ENCODE peak calls at places on chromosome 18, in nine cellular contexts. One of them, this sample, is unnamed.
A peak's percentile ranks its signal among the peaks of the same experiment; 100 is the strongest.

GRCh38 chr18:69365658-69366057 is 35.0 kb upstream of the DOK6 start:
- DNase-seq in CD8-positive, alpha-beta T cell: no peak
- DNase-seq in tibial nerve: no peak
- DNase-seq in adrenal gland: no peak
- DNase-seq in astrocyte: no peak
- DNase-seq in GM23248: no peak
- DNase-seq in neural progenitor cell: peak; percentile 24
- DNase-seq in aorta: no peak
- DNase-seq in uterus: no peak
- DNase-seq in this sample: no peak

GRCh38 chr18:74040459-74041332 is 106.9 kb downstream of the FBXO15 start:
- DNase-seq in CD8-positive, alpha-beta T cell: peak; percentile 45
- DNase-seq in tibial nerve: no peak
- DNase-seq in adrenal gland: peak; percentile 37
- DNase-seq in astrocyte: no peak
- DNase-seq in GM23248: peak; percentile 56
- DNase-seq in neural progenitor cell: peak; percentile 66
- DNase-seq in aorta: no peak
- DNase-seq in uterus: no peak
- DNase-seq in this sample: peak; percentile 40

GRCh38 chr18:4631239-4631638 is 176.1 kb upstream of the DLGAP1 start:
- DNase-seq in CD8-positive, alpha-beta T cell: no peak
- DNase-seq in tibial nerve: no peak
- DNase-seq in adrenal gland: no peak
- DNase-seq in astrocyte: no peak
- DNase-seq in GM23248: no peak
- DNase-seq in neural progenitor cell: no peak
- DNase-seq in aorta: no peak
- DNase-seq in uterus: no peak
- DNase-seq in this sample: no peak

GRCh38 chr18:52869349-52869923 is 529.4 kb downstream of the DCC start:
- DNase-seq in CD8-positive, alpha-beta T cell: no peak
- DNase-seq in tibial nerve: no peak
- DNase-seq in adrenal gland: no peak
- DNase-seq in astrocyte: no peak
- DNase-seq in GM23248: no peak
- DNase-seq in neural progenitor cell: no peak
- DNase-seq in aorta: no peak
- DNase-seq in uterus: no peak
- DNase-seq in this sample: no peak

GRCh38 chr18:40249390-40250080 is 1705.5 kb upstream of the PIK3C3 start:
- DNase-seq in CD8-positive, alpha-beta T cell: no peak
- DNase-seq in tibial nerve: no peak
- DNase-seq in adrenal gland: no peak
- DNase-seq in astrocyte: peak; percentile 27
- DNase-seq in GM23248: no peak
- DNase-seq in neural progenitor cell: no peak
- DNase-seq in aorta: no peak
- DNase-seq in uterus: no peak
- DNase-seq in this sample: no peak

GRCh38 chr18:22550366-22550765 is 132.7 kb upstream of the CTAGE1 start:
- DNase-seq in CD8-positive, alpha-beta T cell: no peak
- DNase-seq in tibial nerve: no peak
- DNase-seq in adrenal gland: no peak
- DNase-seq in astrocyte: peak; percentile 58
- DNase-seq in GM23248: peak; percentile 78
- DNase-seq in neural progenitor cell: no peak
- DNase-seq in aorta: no peak
- DNase-seq in uterus: no peak
- DNase-seq in this sample: no peak

GRCh38 chr18:26438980-26439379 is 109.4 kb downstream of the KCTD1 start:
- DNase-seq in CD8-positive, alpha-beta T cell: no peak
- DNase-seq in tibial nerve: no peak
- DNase-seq in adrenal gland: no peak
- DNase-seq in astrocyte: no peak
- DNase-seq in GM23248: no peak
- DNase-seq in neural progenitor cell: no peak
- DNase-seq in aorta: no peak
- DNase-seq in uterus: no peak
- DNase-seq in this sample: no peak

GRCh38 chr18:74216661-74217110 is 68.4 kb downstream of the TIMM21 start:
- DNase-seq in CD8-positive, alpha-beta T cell: no peak
- DNase-seq in tibial nerve: no peak
- DNase-seq in adrenal gland: no peak
- DNase-seq in astrocyte: no peak
- DNase-seq in GM23248: no peak
- DNase-seq in neural progenitor cell: no peak
- DNase-seq in aorta: no peak
- DNase-seq in uterus: no peak
- DNase-seq in this sample: no peak

GRCh38 chr18:51801515-51801914 is 538.5 kb upstream of the DCC start:
- DNase-seq in CD8-positive, alpha-beta T cell: no peak
- DNase-seq in tibial nerve: no peak
- DNase-seq in adrenal gland: no peak
- DNase-seq in astrocyte: no peak
- DNase-seq in GM23248: no peak
- DNase-seq in neural progenitor cell: no peak
- DNase-seq in aorta: no peak
- DNase-seq in uterus: no peak
- DNase-seq in this sample: no peak

GRCh38 chr18:35695384-35695783 is 113.8 kb downstream of the GALNT1 start:
- DNase-seq in CD8-positive, alpha-beta T cell: no peak
- DNase-seq in tibial nerve: no peak
- DNase-seq in adrenal gland: no peak
- DNase-seq in astrocyte: no peak
- DNase-seq in GM23248: no peak
- DNase-seq in neural progenitor cell: no peak
- DNase-seq in aorta: no peak
- DNase-seq in uterus: no peak
- DNase-seq in this sample: no peak

GRCh38 chr18:54679318-54680149 is 88.5 kb downstream of the DYNAP start:
- DNase-seq in CD8-positive, alpha-beta T cell: no peak
- DNase-seq in tibial nerve: no peak
- DNase-seq in adrenal gland: no peak
- DNase-seq in astrocyte: peak; percentile 77
- DNase-seq in GM23248: peak; percentile 82
- DNase-seq in neural progenitor cell: peak; percentile 49
- DNase-seq in aorta: no peak
- DNase-seq in uterus: no peak
- DNase-seq in this sample: no peak

GRCh38 chr18:35851286-35851967 is 121.1 kb upstream of the RMP24 start:
- DNase-seq in CD8-positive, alpha-beta T cell: no peak
- DNase-seq in tibial nerve: no peak
- DNase-seq in adrenal gland: no peak
- DNase-seq in astrocyte: no peak
- DNase-seq in GM23248: no peak
- DNase-seq in neural progenitor cell: no peak
- DNase-seq in aorta: no peak
- DNase-seq in uterus: no peak
- DNase-seq in this sample: no peak

GRCh38 chr18:50836521-50836957 is 16.7 kb upstream of the MRO start:
- DNase-seq in CD8-positive, alpha-beta T cell: no peak
- DNase-seq in tibial nerve: no peak
- DNase-seq in adrenal gland: no peak
- DNase-seq in astrocyte: peak; percentile 94
- DNase-seq in GM23248: peak; percentile 22
- DNase-seq in neural progenitor cell: no peak
- DNase-seq in aorta: no peak
- DNase-seq in uterus: no peak
- DNase-seq in this sample: no peak

GRCh38 chr18:75083131-75083530 is 125.8 kb downstream of the PTGR3 start:
- DNase-seq in CD8-positive, alpha-beta T cell: no peak
- DNase-seq in tibial nerve: no peak
- DNase-seq in adrenal gland: no peak
- DNase-seq in astrocyte: no peak
- DNase-seq in GM23248: no peak
- DNase-seq in neural progenitor cell: no peak
- DNase-seq in aorta: no peak
- DNase-seq in uterus: no peak
- DNase-seq in this sample: no peak

GRCh38 chr18:13453714-13454113 is 235.2 kb downstream of the LDLRAD4 start:
- DNase-seq in CD8-positive, alpha-beta T cell: no peak
- DNase-seq in tibial nerve: no peak
- DNase-seq in adrenal gland: no peak
- DNase-seq in astrocyte: peak; percentile 33
- DNase-seq in GM23248: peak; percentile 50
- DNase-seq in neural progenitor cell: no peak
- DNase-seq in aorta: no peak
- DNase-seq in uterus: no peak
- DNase-seq in this sample: no peak

GRCh38 chr18:25457196-25457595 is 105.2 kb upstream of the ZNF521 start:
- DNase-seq in CD8-positive, alpha-beta T cell: no peak
- DNase-seq in tibial nerve: no peak
- DNase-seq in adrenal gland: no peak
- DNase-seq in astrocyte: no peak
- DNase-seq in GM23248: peak; percentile 12
- DNase-seq in neural progenitor cell: no peak
- DNase-seq in aorta: no peak
- DNase-seq in uterus: no peak
- DNase-seq in this sample: no peak

GRCh38 chr18:3604626-3605408 is 154.8 kb downstream of the TGIF1 start:
- DNase-seq in CD8-positive, alpha-beta T cell: no peak
- DNase-seq in tibial nerve: no peak
- DNase-seq in adrenal gland: no peak
- DNase-seq in astrocyte: peak; percentile 97
- DNase-seq in GM23248: peak; percentile 94
- DNase-seq in neural progenitor cell: peak; percentile 39
- DNase-seq in aorta: no peak
- DNase-seq in uterus: no peak
- DNase-seq in this sample: no peak

GRCh38 chr18:12516049-12516677 is 108.4 kb downstream of the PRELID3A start:
- DNase-seq in CD8-positive, alpha-beta T cell: no peak
- DNase-seq in tibial nerve: no peak
- DNase-seq in adrenal gland: no peak
- DNase-seq in astrocyte: no peak
- DNase-seq in GM23248: peak; percentile 47
- DNase-seq in neural progenitor cell: no peak
- DNase-seq in aorta: no peak
- DNase-seq in uterus: no peak
- DNase-seq in this sample: no peak

GRCh38 chr18:13808294-13809024 is 15.5 kb upstream of the MC5R start:
- DNase-seq in CD8-positive, alpha-beta T cell: no peak
- DNase-seq in tibial nerve: no peak
- DNase-seq in adrenal gland: no peak
- DNase-seq in astrocyte: no peak
- DNase-seq in GM23248: no peak
- DNase-seq in neural progenitor cell: no peak
- DNase-seq in aorta: no peak
- DNase-seq in uterus: no peak
- DNase-seq in this sample: no peak

GRCh38 chr18:28357785-28358401 is 181.0 kb upstream of the CDH2 start:
- DNase-seq in CD8-positive, alpha-beta T cell: no peak
- DNase-seq in tibial nerve: no peak
- DNase-seq in adrenal gland: no peak
- DNase-seq in astrocyte: no peak
- DNase-seq in GM23248: peak; percentile 7
- DNase-seq in neural progenitor cell: peak; percentile 42
- DNase-seq in aorta: no peak
- DNase-seq in uterus: no peak
- DNase-seq in this sample: no peak

GRCh38 chr18:5628512-5629255 is 84.9 kb upstream of the EPB41L3 start:
- DNase-seq in CD8-positive, alpha-beta T cell: no peak
- DNase-seq in tibial nerve: peak; percentile 16
- DNase-seq in adrenal gland: peak; percentile 62
- DNase-seq in astrocyte: peak; percentile 29
- DNase-seq in GM23248: peak; percentile 65
- DNase-seq in neural progenitor cell: peak; percentile 71
- DNase-seq in aorta: peak; percentile 66
- DNase-seq in uterus: peak; percentile 39
- DNase-seq in this sample: no peak

GRCh38 chr18:23682472-23682871 is 6.8 kb upstream of the LAMA3 start:
- DNase-seq in CD8-positive, alpha-beta T cell: no peak
- DNase-seq in tibial nerve: no peak
- DNase-seq in adrenal gland: no peak
- DNase-seq in astrocyte: no peak
- DNase-seq in GM23248: no peak
- DNase-seq in neural progenitor cell: no peak
- DNase-seq in aorta: no peak
- DNase-seq in uterus: no peak
- DNase-seq in this sample: no peak

GRCh38 chr18:23238651-23239349 is 103.5 kb downstream of the CABLES1 start:
- DNase-seq in CD8-positive, alpha-beta T cell: no peak
- DNase-seq in tibial nerve: no peak
- DNase-seq in adrenal gland: no peak
- DNase-seq in astrocyte: peak; percentile 44
- DNase-seq in GM23248: peak; percentile 37
- DNase-seq in neural progenitor cell: no peak
- DNase-seq in aorta: no peak
- DNase-seq in uterus: no peak
- DNase-seq in this sample: no peak

GRCh38 chr18:79587298-79588125 is 92.1 kb upstream of the CTDP1 start:
- DNase-seq in CD8-positive, alpha-beta T cell: no peak
- DNase-seq in tibial nerve: peak; percentile 12
- DNase-seq in adrenal gland: no peak
- DNase-seq in astrocyte: no peak
- DNase-seq in GM23248: no peak
- DNase-seq in neural progenitor cell: no peak
- DNase-seq in aorta: peak; percentile 48
- DNase-seq in uterus: peak; percentile 9
- DNase-seq in this sample: peak; percentile 20
- H3K4me1 ChIP-seq in CD8-positive, alpha-beta T cell: no peaks in the 10 kb centered on the region
- H3K4me1 ChIP-seq in tibial nerve: peaks cover 16% of the 10 kb centered on the region
- H3K4me1 ChIP-seq in adrenal gland: no peaks in the 10 kb centered on the region
- H3K4me1 ChIP-seq in astrocyte: peaks cover 8% of the 10 kb centered on the region
- H3K4me1 ChIP-seq in GM23248: peaks cover 16% of the 10 kb centered on the region
- H3K4me1 ChIP-seq in neural progenitor cell: peaks cover 22% of the 10 kb centered on the region
- H3K4me1 ChIP-seq in aorta: no peaks in the 10 kb centered on the region
- H3K4me1 ChIP-seq in uterus: peaks cover 13% of the 10 kb centered on the region
- H3K4me1 ChIP-seq in this sample: no peaks in the 10 kb centered on the region

GRCh38 chr18:58639751-58640427 is 11.0 kb upstream of the ALPK2 start:
- DNase-seq in CD8-positive, alpha-beta T cell: no peak
- DNase-seq in tibial nerve: no peak
- DNase-seq in adrenal gland: no peak
- DNase-seq in astrocyte: peak; percentile 72
- DNase-seq in GM23248: peak; percentile 68
- DNase-seq in neural progenitor cell: no peak
- DNase-seq in aorta: no peak
- DNase-seq in uterus: no peak
- DNase-seq in this sample: no peak
- H3K4me1 ChIP-seq in CD8-positive, alpha-beta T cell: no peaks in the 10 kb centered on the region
- H3K4me1 ChIP-seq in tibial nerve: no peaks in the 10 kb centered on the region
- H3K4me1 ChIP-seq in adrenal gland: no peaks in the 10 kb centered on the region
- H3K4me1 ChIP-seq in astrocyte: peaks cover 20% of the 10 kb centered on the region
- H3K4me1 ChIP-seq in GM23248: peaks cover 46% of the 10 kb centered on the region
- H3K4me1 ChIP-seq in neural progenitor cell: peaks cover 27% of the 10 kb centered on the region
- H3K4me1 ChIP-seq in aorta: no peaks in the 10 kb centered on the region
- H3K4me1 ChIP-seq in uterus: no peaks in the 10 kb centered on the region
- H3K4me1 ChIP-seq in this sample: no peaks in the 10 kb centered on the region

GRCh38 chr18:7608798-7609197 is 41.7 kb downstream of the PTPRM start:
- DNase-seq in CD8-positive, alpha-beta T cell: no peak
- DNase-seq in tibial nerve: no peak
- DNase-seq in adrenal gland: no peak
- DNase-seq in astrocyte: peak; percentile 56
- DNase-seq in GM23248: peak; percentile 65
- DNase-seq in neural progenitor cell: no peak
- DNase-seq in aorta: no peak
- DNase-seq in uterus: no peak
- DNase-seq in this sample: no peak
- H3K4me1 ChIP-seq in CD8-positive, alpha-beta T cell: no peaks in the 10 kb centered on the region
- H3K4me1 ChIP-seq in tibial nerve: peaks cover 3% of the 10 kb centered on the region
- H3K4me1 ChIP-seq in adrenal gland: no peaks in the 10 kb centered on the region
- H3K4me1 ChIP-seq in astrocyte: peaks cover 29% of the 10 kb centered on the region
- H3K4me1 ChIP-seq in GM23248: peaks cover 28% of the 10 kb centered on the region
- H3K4me1 ChIP-seq in neural progenitor cell: peaks cover 31% of the 10 kb centered on the region
- H3K4me1 ChIP-seq in aorta: peaks cover 2% of the 10 kb centered on the region
- H3K4me1 ChIP-seq in uterus: no peaks in the 10 kb centered on the region
- H3K4me1 ChIP-seq in this sample: no peaks in the 10 kb centered on the region

GRCh38 chr18:63137999-63138448 is 181.5 kb downstream of the BCL2 start:
- DNase-seq in CD8-positive, alpha-beta T cell: peak; percentile 40
- DNase-seq in tibial nerve: no peak
- DNase-seq in adrenal gland: no peak
- DNase-seq in astrocyte: no peak
- DNase-seq in GM23248: no peak
- DNase-seq in neural progenitor cell: no peak
- DNase-seq in aorta: no peak
- DNase-seq in uterus: no peak
- DNase-seq in this sample: peak; percentile 58
- H3K4me1 ChIP-seq in CD8-positive, alpha-beta T cell: peaks cover 46% of the 10 kb centered on the region
- H3K4me1 ChIP-seq in tibial nerve: peaks cover 10% of the 10 kb centered on the region
- H3K4me1 ChIP-seq in adrenal gland: no peaks in the 10 kb centered on the region
- H3K4me1 ChIP-seq in astrocyte: no peaks in the 10 kb centered on the region
- H3K4me1 ChIP-seq in GM23248: peaks cover 9% of the 10 kb centered on the region
- H3K4me1 ChIP-seq in neural progenitor cell: peaks cover 10% of the 10 kb centered on the region
- H3K4me1 ChIP-seq in aorta: no peaks in the 10 kb centered on the region
- H3K4me1 ChIP-seq in uterus: peaks cover 9% of the 10 kb centered on the region
- H3K4me1 ChIP-seq in this sample: peaks cover 30% of the 10 kb centered on the region

This sample was measured in CD8-positive, alpha-beta memory T cell.